ENCODE peak calls at places on chromosomes 6 and 20, in four cellular contexts. One of them, this sample, is unnamed.

GRCh38 chr6:163078712-163079111 is 335.8 kb upstream of the QKI start:
- DNase-seq in A549: no peak
- DNase-seq in K562: no peak
- DNase-seq in HepG2: no peak
- DNase-seq in this sample: no peak

GRCh38 chr20:19783966-19784401 is 25.9 kb downstream of the RIN2 start:
- DNase-seq in A549: peak
- DNase-seq in K562: no peak
- DNase-seq in HepG2: peak
- DNase-seq in this sample: no peak

GRCh38 chr6:69089539-69089938 is 454.5 kb downstream of the ADGRB3 start:
- DNase-seq in A549: no peak
- DNase-seq in K562: no peak
- DNase-seq in HepG2: no peak
- DNase-seq in this sample: no peak

GRCh38 chr6:33926451-33926850 is 122.6 kb upstream of the MLN start:
- DNase-seq in A549: peak
- DNase-seq in K562: peak
- DNase-seq in HepG2: no peak
- DNase-seq in this sample: no peak

GRCh38 chr6:45422541-45423110 is 44.9 kb upstream of the SUPT3H start:
- DNase-seq in A549: peak
- DNase-seq in K562: no peak
- DNase-seq in HepG2: no peak
- DNase-seq in this sample: no peak

GRCh38 chr20:20956586-20956985 is 149.6 kb downstream of the LINC00237 start:
- DNase-seq in A549: no peak
- DNase-seq in K562: no peak
- DNase-seq in HepG2: no peak
- DNase-seq in this sample: no peak

GRCh38 chr20:26214991-26215390 is 518.3 kb upstream of the ZNF337 start:
- DNase-seq in A549: no peak
- DNase-seq in K562: no peak
- DNase-seq in HepG2: no peak
- DNase-seq in this sample: no peak

GRCh38 chr6:106141441-106142237 is 55.5 kb downstream of the PRDM1 start:
- DNase-seq in A549: no peak
- DNase-seq in K562: no peak
- DNase-seq in HepG2: no peak
- DNase-seq in this sample: peak

GRCh38 chr6:130223508-130223907 is 757 bp upstream of the SAMD3 start:
- DNase-seq in A549: no peak
- DNase-seq in K562: no peak
- DNase-seq in HepG2: no peak
- DNase-seq in this sample: peak

GRCh38 chr6:136846046-136846445 is 23.7 kb downstream of the PEX7 start:
- DNase-seq in A549: peak
- DNase-seq in K562: peak
- DNase-seq in HepG2: peak
- DNase-seq in this sample: no peak

GRCh38 chr20:14232650-14233049 is 104.8 kb downstream of the FLRT3 start:
- DNase-seq in A549: no peak
- DNase-seq in K562: no peak
- DNase-seq in HepG2: no peak
- DNase-seq in this sample: peak

GRCh38 chr6:38453302-38453701 is 186.4 kb downstream of the BTBD9 start:
- DNase-seq in A549: no peak
- DNase-seq in K562: no peak
- DNase-seq in HepG2: no peak
- DNase-seq in this sample: no peak

GRCh38 chr6:167574431-167575097 is 249.7 kb downstream of the TTLL2 start:
- DNase-seq in A549: no peak
- DNase-seq in K562: no peak
- DNase-seq in HepG2: no peak
- DNase-seq in this sample: no peak

GRCh38 chr6:159126590-159126989 is 42.6 kb upstream of the FNDC1 start:
- DNase-seq in A549: no peak
- DNase-seq in K562: no peak
- DNase-seq in HepG2: no peak
- DNase-seq in this sample: no peak

GRCh38 chr6:134368670-134369069 is 50.8 kb upstream of the SGK1 start:
- DNase-seq in A549: no peak
- DNase-seq in K562: no peak
- DNase-seq in HepG2: no peak
- DNase-seq in this sample: no peak

GRCh38 chr6:34062156-34062555 is 83.7 kb downstream of the GRM4 start:
- DNase-seq in A549: no peak
- DNase-seq in K562: no peak
- DNase-seq in HepG2: no peak
- DNase-seq in this sample: no peak

GRCh38 chr20:44785768-44786167 is 24.6 kb downstream of the RIMS4 start:
- DNase-seq in A549: peak
- DNase-seq in K562: no peak
- DNase-seq in HepG2: no peak
- DNase-seq in this sample: no peak

GRCh38 chr6:87929843-87930288 is 117.8 kb upstream of the SPACA1 start:
- DNase-seq in A549: peak
- DNase-seq in K562: peak
- DNase-seq in HepG2: peak
- DNase-seq in this sample: peak

GRCh38 chr6:134464690-134465411 is 146.9 kb upstream of the SGK1 start:
- DNase-seq in A549: peak
- DNase-seq in K562: no peak
- DNase-seq in HepG2: no peak
- DNase-seq in this sample: no peak

GRCh38 chr6:139846538-139847321 is 472.3 kb upstream of the CITED2 start:
- DNase-seq in A549: no peak
- DNase-seq in K562: no peak
- DNase-seq in HepG2: no peak
- DNase-seq in this sample: no peak

GRCh38 chr6:110048221-110048875 is 70.2 kb downstream of the GPR6 start:
- DNase-seq in A549: no peak
- DNase-seq in K562: no peak
- DNase-seq in HepG2: no peak
- DNase-seq in this sample: no peak

GRCh38 chr20:9072741-9073310 is 3.9 kb downstream of the PLCB4 start:
- DNase-seq in A549: peak
- DNase-seq in K562: no peak
- DNase-seq in HepG2: no peak
- DNase-seq in this sample: no peak

GRCh38 chr20:20276806-20277530 is 90.9 kb upstream of the INSM1 start:
- DNase-seq in A549: no peak
- DNase-seq in K562: no peak
- DNase-seq in HepG2: no peak
- DNase-seq in this sample: no peak

GRCh38 chr6:84539122-84539856 is 225.1 kb downstream of the TBX18 start:
- DNase-seq in A549: no peak
- DNase-seq in K562: no peak
- DNase-seq in HepG2: no peak
- DNase-seq in this sample: no peak

GRCh38 chr6:166902211-166902755 is 54.1 kb downstream of the RNASET2 start:
- DNase-seq in A549: no peak
- DNase-seq in K562: no peak
- DNase-seq in HepG2: no peak
- DNase-seq in this sample: no peak

GRCh38 chr20:53646550-53646949 is 52.9 kb upstream of the ZNF217 start:
- DNase-seq in A549: no peak
- DNase-seq in K562: no peak
- DNase-seq in HepG2: no peak
- DNase-seq in this sample: no peak

GRCh38 chr6:159217595-159218275 is 48.5 kb downstream of the FNDC1 start:
- DNase-seq in A549: peak
- DNase-seq in K562: peak
- DNase-seq in HepG2: peak
- DNase-seq in this sample: peak

GRCh38 chr20:9103955-9104354 is 35.1 kb downstream of the PLCB4 start:
- DNase-seq in A549: peak
- DNase-seq in K562: no peak
- DNase-seq in HepG2: no peak
- DNase-seq in this sample: no peak

DNA sequence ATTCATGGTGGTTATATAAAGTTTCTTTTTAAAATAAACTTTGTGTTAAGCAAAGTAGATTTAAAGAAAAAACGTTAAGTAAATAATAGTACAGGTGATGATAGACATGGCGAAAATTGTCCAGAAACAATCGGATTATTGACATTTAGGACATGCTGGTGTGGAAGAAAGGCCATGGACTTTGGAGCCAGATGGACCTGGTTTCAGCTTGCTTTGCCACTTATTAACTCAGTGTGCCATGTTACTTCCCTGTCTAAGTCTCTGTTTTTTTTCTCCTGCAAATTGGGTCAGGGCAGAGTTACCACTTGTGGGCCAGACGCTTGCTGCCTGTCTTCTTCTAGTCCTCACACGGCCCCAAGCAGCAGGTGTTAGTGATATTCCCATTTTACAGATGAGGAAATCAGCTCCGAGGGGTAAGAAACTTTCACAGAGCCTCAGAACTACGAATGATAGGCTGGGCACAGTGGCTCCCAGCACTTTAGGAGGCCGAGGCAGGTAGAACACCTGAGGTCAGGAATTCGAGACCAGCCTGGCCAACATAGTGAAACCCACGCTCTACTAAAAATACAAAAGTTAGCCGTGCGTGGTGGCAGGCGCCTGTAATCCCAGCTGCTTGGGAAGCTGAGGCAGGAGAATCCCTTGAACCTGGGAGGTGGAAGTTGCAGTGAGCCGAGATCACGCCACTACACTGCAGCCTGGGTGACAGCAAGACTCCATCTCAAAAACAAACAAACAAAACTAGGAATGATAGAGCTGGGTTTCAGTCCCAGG is 12.4 kb downstream of the KIF3B start:
- DNase-seq in A549: peak
- DNase-seq in K562: no peak
- DNase-seq in HepG2: peak
- DNase-seq in this sample: no peak
- TF ChIP-seq POLR2AphosphoS2 in A549: no peak
- TF ChIP-seq POLR2AphosphoS2 in K562: no peak
- TF ChIP-seq POLR2AphosphoS2 in HepG2: no peak
- TF ChIP-seq POLR2AphosphoS2 in this sample: no peak

GRCh38 chr6:44256291-44257006 is 879 bp downstream of the SLC35B2 start:
- DNase-seq in A549: no peak
- DNase-seq in K562: no peak
- DNase-seq in HepG2: no peak
- DNase-seq in this sample: no peak

GRCh38 chr6:44253307-44254101 is 3.8 kb downstream of the SLC35B2 start:
- DNase-seq in A549: peak
- DNase-seq in K562: no peak
- DNase-seq in HepG2: peak
- DNase-seq in this sample: no peak

GRCh38 chr6:44254957-44255808 is 2.1 kb downstream of the SLC35B2 start:
- DNase-seq in A549: peak
- DNase-seq in K562: no peak
- DNase-seq in HepG2: no peak
- DNase-seq in this sample: no peak

GRCh38 chr6:44255848-44256247 is 1.5 kb downstream of the SLC35B2 start:
- DNase-seq in A549: no peak
- DNase-seq in K562: no peak
- DNase-seq in HepG2: no peak
- DNase-seq in this sample: no peak

DNA sequence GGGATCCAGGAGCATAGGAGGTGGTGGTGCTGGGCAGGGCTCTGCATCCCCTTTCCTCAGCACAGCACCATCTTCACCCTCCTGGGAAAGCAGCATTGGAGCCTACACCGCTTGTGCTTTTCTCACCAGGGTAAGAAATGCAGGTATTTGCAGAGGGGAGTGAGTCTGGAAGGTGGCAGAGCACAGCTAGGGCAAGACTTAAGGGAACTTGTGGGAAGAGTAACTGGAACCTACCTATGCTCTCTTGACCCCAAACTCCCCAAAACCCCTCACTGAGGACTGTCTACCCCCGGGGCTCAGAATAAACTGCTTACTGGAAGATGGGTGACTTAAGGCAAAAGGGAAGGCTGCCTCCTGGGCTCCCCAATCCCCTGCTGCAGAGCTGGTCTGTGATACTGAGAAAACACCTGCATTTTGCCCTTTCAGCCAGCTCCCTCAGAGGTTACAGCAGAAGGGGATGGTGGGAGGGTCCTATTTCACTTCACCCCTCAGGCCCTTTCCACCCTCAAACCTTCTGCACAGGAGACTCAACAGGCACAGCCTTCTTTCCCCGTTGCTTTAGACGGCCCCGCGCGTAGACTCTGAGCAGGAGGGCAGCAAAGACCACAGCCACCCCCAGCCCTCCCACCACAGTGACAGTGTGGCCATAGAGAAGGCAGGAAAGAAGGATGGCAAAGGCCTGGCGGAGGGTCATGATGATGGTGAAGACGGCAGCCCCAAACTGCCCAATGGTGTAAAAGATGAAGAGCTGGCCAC is 2.9 kb downstream of the SLC35B2 start:
- DNase-seq in A549: no peak
- DNase-seq in K562: no peak
- DNase-seq in HepG2: no peak
- DNase-seq in this sample: no peak
- TF ChIP-seq POLR2A in A549: peak
- TF ChIP-seq POLR2A in K562: peak
- TF ChIP-seq POLR2A in HepG2: peak
- TF ChIP-seq POLR2A in this sample: peak

GRCh38 chr6:75855047-75855446 is 106.0 kb downstream of the MYO6 start:
- DNase-seq in A549: peak
- DNase-seq in K562: peak
- DNase-seq in HepG2: peak
- DNase-seq in this sample: no peak
- TF ChIP-seq POLR2AphosphoS2 in A549: no peak
- TF ChIP-seq POLR2AphosphoS2 in K562: no peak
- TF ChIP-seq POLR2AphosphoS2 in HepG2: no peak
- TF ChIP-seq POLR2AphosphoS2 in this sample: no peak

GRCh38 chr20:3922983-3923339 is 33.8 kb downstream of the PANK2 start:
- DNase-seq in A549: no peak
- DNase-seq in K562: no peak
- DNase-seq in HepG2: no peak
- DNase-seq in this sample: no peak

GRCh38 chr20:3922223-3922982 is 33.2 kb downstream of the PANK2 start:
- DNase-seq in A549: no peak
- DNase-seq in K562: no peak
- DNase-seq in HepG2: no peak
- DNase-seq in this sample: no peak

GRCh38 chr20:3924304-3925112 is 35.3 kb downstream of the PANK2 start:
- DNase-seq in A549: no peak
- DNase-seq in K562: no peak
- DNase-seq in HepG2: no peak
- DNase-seq in this sample: no peak

GRCh38 chr20:3925113-3925695 is 36.0 kb downstream of the PANK2 start:
- DNase-seq in A549: no peak
- DNase-seq in K562: no peak
- DNase-seq in HepG2: no peak
- DNase-seq in this sample: no peak

DNA sequence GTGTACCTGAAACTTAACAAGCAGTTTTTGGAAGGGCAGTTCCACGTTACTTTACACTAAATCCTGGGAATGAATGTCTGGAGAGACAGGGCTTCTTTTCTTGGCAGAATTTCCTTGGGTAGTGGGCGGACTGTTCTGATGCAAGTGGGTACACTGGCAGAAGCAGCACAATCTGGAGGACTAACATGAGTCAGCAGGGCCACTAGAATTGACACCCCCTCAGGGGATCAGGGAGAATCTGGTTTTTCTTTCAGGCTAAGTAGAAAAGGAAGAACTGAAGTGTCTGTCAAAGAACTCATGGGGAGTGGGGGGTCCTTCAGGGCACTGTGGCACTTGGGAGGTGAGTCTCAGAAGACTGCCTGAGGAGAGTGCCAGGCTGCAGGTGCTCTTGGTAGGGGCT is 34.6 kb downstream of the PANK2 start:
- DNase-seq in A549: no peak
- DNase-seq in K562: no peak
- DNase-seq in HepG2: no peak
- DNase-seq in this sample: no peak
- TF ChIP-seq POLR2A in A549: no peak
- TF ChIP-seq POLR2A in K562: no peak
- TF ChIP-seq POLR2A in HepG2: no peak
- TF ChIP-seq POLR2A in this sample: no peak